ENCODE peak calls at places on chromosomes 13 and 19, in four cellular contexts. R is thoracic aorta, Q is right lobe of liver, V is upper lobe of right lung. I is an unnamed sample.

GRCh38 chr13:100674363-100674847 is at the start of gene TMTC4:
- DNase-seq in R (no peak), Q (no peak), V (no peak), I (no peak)

GRCh38 chr13:110361365-110361911 is 54.4 kb downstream of the COL4A2 start:
- DNase-seq in R (peak; percentile 35), Q (no peak), V (no peak), I (peak; percentile 92)

GRCh38 chr13:66222926-66223325 is 1007.2 kb downstream of the PCDH9 start:
- DNase-seq in R (no peak), Q (no peak), V (no peak), I (no peak)

GRCh38 chr19:47470447-47471195 is 1.1 kb downstream of the SLC8A2 start:
- DNase-seq in R (no peak), Q (no peak), V (no peak), I (no peak)

GRCh38 chr19:32330149-32330548 is 15.3 kb upstream of the ZNF507 start:
- DNase-seq in R (no peak), Q (no peak), V (no peak), I (no peak)

GRCh38 chr13:29523199-29523931 is 72.1 kb downstream of the SLC7A1 start:
- DNase-seq in R (no peak), Q (no peak), V (peak; percentile 51), I (peak; percentile 78)

GRCh38 chr13:33263484-33263883 is 22.1 kb downstream of the STARD13 start:
- DNase-seq in R (no peak), Q (no peak), V (no peak), I (no peak)

GRCh38 chr13:99429670-99430069 is 71.6 kb upstream of the TM9SF2 start:
- DNase-seq in R (no peak), Q (no peak), V (no peak), I (no peak)

GRCh38 chr13:44004881-44005280 is 125.2 kb downstream of the LACC1 start:
- DNase-seq in R (no peak), Q (no peak), V (no peak), I (no peak)

GRCh38 chr13:20501139-20501538 is 24.5 kb downstream of the CRYL1 start:
- DNase-seq in R (no peak), Q (no peak), V (no peak), I (no peak)

GRCh38 chr13:112697756-112698655 is 8.2 kb downstream of the ATP11A start:
- DNase-seq in R (no peak), Q (no peak), V (no peak), I (peak; percentile 25)

GRCh38 chr19:17841810-17842662 is 5.7 kb downstream of the JAK3 start:
- DNase-seq in R (no peak), Q (no peak), V (peak; percentile 79), I (peak; percentile 84)

GRCh38 chr13:44755872-44756271 is 179.7 kb upstream of the TSC22D1 start:
- DNase-seq in R (no peak), Q (no peak), V (no peak), I (no peak)

GRCh38 chr19:29583196-29584006 is 22.7 kb upstream of the POP4 start:
- DNase-seq in R (no peak), Q (no peak), V (no peak), I (no peak)

GRCh38 chr13:86932935-86933334 is 738.2 kb upstream of the SLITRK5 start:
- DNase-seq in R (no peak), Q (no peak), V (no peak), I (no peak)

GRCh38 chr19:55131421-55131820 is 14.0 kb upstream of the PPP1R12C start:
- DNase-seq in R (no peak), Q (no peak), V (no peak), I (no peak)

GRCh38 chr13:65036999-65037398 is 2193.1 kb downstream of the PCDH9 start:
- DNase-seq in R (no peak), Q (no peak), V (no peak), I (no peak)

GRCh38 chr13:41864658-41865057 is 96.3 kb downstream of the VWA8 start:
- DNase-seq in R (no peak), Q (no peak), V (peak; percentile 67), I (no peak)

GRCh38 chr13:41709511-41709910 is 251.4 kb downstream of the VWA8 start:
- DNase-seq in R (no peak), Q (no peak), V (no peak), I (no peak)

GRCh38 chr13:41029629-41030028 is 10.5 kb upstream of the ELF1 start:
- DNase-seq in R (no peak), Q (no peak), V (no peak), I (no peak)

GRCh38 chr13:98272549-98272948 is 95.5 kb upstream of the RNF113B start:
- DNase-seq in R (no peak), Q (no peak), V (no peak), I (no peak)

GRCh38 chr19:49489601-49490167 is 2.3 kb downstream of the RPL13A start:
- DNase-seq in R (no peak), Q (no peak), V (no peak), I (no peak)

GRCh38 chr19:37932985-37933953 is 26.3 kb downstream of the SIPA1L3 start:
- DNase-seq in R (no peak), Q (peak; percentile 51), V (no peak), I (no peak)

GRCh38 chr19:37691881-37692504 is 27.6 kb downstream of the ZNF607 start:
- DNase-seq in R (peak; percentile 60), Q (peak; percentile 75), V (peak; percentile 90), I (peak; percentile 86)

GRCh38 chr13:94664889-94665288 is 47.5 kb downstream of the SOX21 start:
- DNase-seq in R (no peak), Q (no peak), V (no peak), I (no peak)

GRCh38 chr13:73861136-73861535 is 273.1 kb downstream of the KLF12 start:
- DNase-seq in R (no peak), Q (no peak), V (no peak), I (no peak)

GRCh38 chr13:50629497-50629896 is 214.0 kb downstream of the DLEU7 start:
- DNase-seq in R (no peak), Q (no peak), V (no peak), I (no peak)

GRCh38 chr13:44267966-44268365 is 105.7 kb upstream of the SERP2 start:
- DNase-seq in R (no peak), Q (no peak), V (no peak), I (no peak)

GRCh38 chr19:38384209-38385027 is 3.4 kb downstream of the GGN start:
- DNase-seq in R (no peak), Q (no peak), V (no peak), I (no peak)

GRCh38 chr19:21604351-21604926 is 99.0 kb downstream of the ZNF429 start:
- DNase-seq in R (no peak), Q (no peak), V (no peak), I (no peak)

GRCh38 chr19:57276430-57276829 is 3.9 kb upstream of the ZNF460 start:
- DNase-seq in R (no peak), Q (no peak), V (no peak), I (no peak)

GRCh38 chr19:1806184-1807029 is 5.7 kb downstream of the ATP8B3 start:
- DNase-seq in R (no peak), Q (no peak), V (no peak), I (peak; percentile 66)

GRCh38 chr19:51807111-51807701 is 12.2 kb downstream of the FPR3 start:
- DNase-seq in R (no peak), Q (no peak), V (no peak), I (no peak)

GRCh38 chr13:24644051-24644450 is 36.2 kb upstream of the ATP12A start:
- DNase-seq in R (no peak), Q (no peak), V (no peak), I (no peak)

GRCh38 chr13:89982406-89983085 is 1364.9 kb upstream of the MIR17HG start:
- DNase-seq in R (no peak), Q (no peak), V (no peak), I (no peak)

GRCh38 chr13:23513460-23513859 is 56.8 kb upstream of the TNFRSF19 start:
- DNase-seq in R (no peak), Q (no peak), V (no peak), I (no peak)

GRCh38 chr13:23509781-23510543 is 60.2 kb upstream of the TNFRSF19 start:
- DNase-seq in R (no peak), Q (no peak), V (no peak), I (no peak)

GRCh38 chr13:23512762-23513395 is 57.3 kb upstream of the TNFRSF19 start:
- DNase-seq in R (no peak), Q (no peak), V (no peak), I (no peak)

GRCh38 chr13:23510979-23511735 is 59.1 kb upstream of the TNFRSF19 start:
- DNase-seq in R (no peak), Q (no peak), V (no peak), I (no peak)

DNA sequence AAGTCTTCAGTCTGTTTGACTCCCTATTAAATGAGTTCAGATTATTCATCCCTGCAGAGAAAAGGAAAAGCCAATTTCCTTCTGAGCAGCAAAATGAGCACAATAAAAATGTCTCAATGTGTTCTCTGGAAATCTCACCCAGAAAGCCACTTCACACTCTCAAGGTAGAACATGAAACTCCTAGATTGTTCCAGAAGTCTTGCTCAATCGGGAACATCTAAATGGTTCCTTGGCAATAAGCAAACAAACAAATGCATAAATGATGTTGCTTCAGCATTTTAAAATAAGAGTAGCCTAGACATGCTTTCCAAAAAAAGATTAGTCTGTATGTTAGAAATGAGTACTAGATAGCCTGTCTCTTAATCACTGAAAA is 59.7 kb upstream of the TNFRSF19 start:
- DNase-seq in R (no peak), Q (no peak), V (no peak), I (no peak)
- H3K27ac ChIP-seq in R (no peak overlapping the region), Q (no peak overlapping the region), V (no peak overlapping the region), I (no peak overlapping the region)

GRCh38 chr19:50717026-50717723 is 2.4 kb downstream of the SHANK1 start:
- DNase-seq in R (no peak), Q (no peak), V (no peak), I (no peak)
- TF ChIP-seq CTCF in R (no peak), Q (no peak), V (no peak), I (no peak)

DNA sequence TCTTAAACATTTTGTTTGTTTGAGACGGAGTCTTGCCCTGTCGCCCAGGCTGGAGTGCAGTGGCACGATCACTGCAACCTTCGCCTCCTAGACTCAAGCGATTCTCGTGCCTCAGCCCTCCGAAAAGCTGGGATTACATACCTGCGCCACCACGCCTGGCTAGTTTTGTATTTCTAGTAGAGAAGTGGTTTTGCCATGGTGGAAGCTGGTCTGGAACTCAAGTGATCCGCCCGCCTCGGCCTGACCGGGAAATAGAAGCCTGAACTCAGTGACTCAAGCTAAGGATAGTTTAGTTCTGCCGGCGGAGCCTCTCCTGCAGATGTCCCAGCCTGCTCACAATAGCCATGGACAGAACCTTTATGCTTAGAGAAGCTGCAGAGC is 53.0 kb upstream of the ZNF254 start:
- DNase-seq in R (peak; percentile 16), Q (peak; percentile 38), V (peak; percentile 78), I (peak; percentile 70)
- H3K27ac ChIP-seq in R (peak overlapping the region; percentile 93), Q (peak overlapping the region; percentile 99), V (peak overlapping the region; percentile 97), I (peak overlapping the region; percentile 86)

GRCh38 chr13:71754407-71754974 is 112.5 kb downstream of the DACH1 start:
- DNase-seq in R (no peak), Q (no peak), V (no peak), I (no peak)
- TF ChIP-seq CTCF in R (no peak), Q (no peak), V (no peak), I (no peak)